ENCODE peak calls at places on chromosome 4, in ten cellular contexts. Y is breast epithelium, X is HCT116, I is prostate gland, K is stomach, G is HepG2, B is upper lobe of left lung, T is H1, D is sigmoid colon, O is spleen. Z is an unnamed sample.

GRCh38 chr4:102324725-102325124 is 20.6 kb downstream of the SLC39A8 start:
- DNase-seq in Y (no peak), X (no peak), I (no peak), K (no peak), G (no peak), B (no peak), T (no peak), D (no peak), O (no peak), Z (no peak)

GRCh38 chr4:186266699-186267467 is 894 bp downstream of the F11 start:
- DNase-seq in Y (no peak), X (no peak), I (no peak), K (no peak), G (peak), B (peak), T (no peak), D (no peak), O (no peak), Z (no peak)

GRCh38 chr4:73896416-73896815 is 27.2 kb downstream of the CXCL1 start:
- DNase-seq in Y (no peak), X (no peak), I (no peak), K (no peak), G (no peak), B (no peak), T (no peak), D (no peak), O (no peak), Z (no peak)

GRCh38 chr4:54090804-54091623 is 8.9 kb upstream of the GSX2 start:
- DNase-seq in Y (peak), X (no peak), I (peak), K (peak), G (peak), B (peak), T (no peak), D (no peak), O (no peak), Z (peak)

GRCh38 chr4:126748736-126749135 is 884.0 kb upstream of the INTU start:
- DNase-seq in Y (no peak), X (no peak), I (no peak), K (no peak), G (no peak), B (no peak), T (no peak), D (no peak), O (no peak), Z (no peak)

GRCh38 chr4:7195546-7196282 is 3.4 kb downstream of the SORCS2 start:
- DNase-seq in Y (no peak), X (no peak), I (no peak), K (no peak), G (no peak), B (no peak), T (no peak), D (peak), O (no peak), Z (no peak)

GRCh38 chr4:1594871-1595788 is 89.0 kb downstream of the FAM53A start:
- DNase-seq in Y (no peak), X (no peak), I (no peak), K (no peak), G (no peak), B (peak), T (no peak), D (peak), O (peak), Z (no peak)

GRCh38 chr4:20629180-20630115 is 70.8 kb upstream of the PACRGL start:
- DNase-seq in Y (no peak), X (no peak), I (no peak), K (no peak), G (no peak), B (no peak), T (no peak), D (no peak), O (no peak), Z (no peak)

GRCh38 chr4:41985151-41985550 is 3.6 kb downstream of the DCAF4L1 start:
- DNase-seq in Y (no peak), X (no peak), I (no peak), K (no peak), G (no peak), B (no peak), T (no peak), D (no peak), O (no peak), Z (no peak)

GRCh38 chr4:7687006-7687405 is 252.3 kb upstream of the PSAPL1 start:
- DNase-seq in Y (no peak), X (no peak), I (no peak), K (no peak), G (no peak), B (no peak), T (no peak), D (no peak), O (peak), Z (no peak)

GRCh38 chr4:16508968-16509367 is 282.7 kb upstream of the TAPT1 start:
- DNase-seq in Y (no peak), X (no peak), I (no peak), K (no peak), G (no peak), B (no peak), T (no peak), D (no peak), O (no peak), Z (no peak)

GRCh38 chr4:40196724-40197281 is at the start of gene RHOH:
- DNase-seq in Y (no peak), X (no peak), I (no peak), K (peak), G (no peak), B (no peak), T (no peak), D (no peak), O (peak), Z (peak)

GRCh38 chr4:52052475-52052780 is 1.3 kb downstream of the SPATA18 start:
- DNase-seq in Y (peak), X (no peak), I (peak), K (no peak), G (peak), B (no peak), T (no peak), D (no peak), O (no peak), Z (no peak)

GRCh38 chr4:158837527-158838141 is 68.8 kb downstream of the FNIP2 start:
- DNase-seq in Y (no peak), X (no peak), I (no peak), K (peak), G (no peak), B (no peak), T (no peak), D (no peak), O (no peak), Z (no peak)

GRCh38 chr4:176478076-176478475 is 158.3 kb downstream of the SPCS3 start:
- DNase-seq in Y (no peak), X (no peak), I (no peak), K (no peak), G (no peak), B (no peak), T (no peak), D (no peak), O (no peak), Z (no peak)

GRCh38 chr4:33171873-33172550 is 2451.8 kb downstream of the PCDH7 start:
- DNase-seq in Y (no peak), X (no peak), I (no peak), K (no peak), G (no peak), B (no peak), T (no peak), D (no peak), O (no peak), Z (no peak)

GRCh38 chr4:82247629-82248028 is 126.2 kb downstream of the HNRNPD start:
- DNase-seq in Y (no peak), X (no peak), I (no peak), K (no peak), G (no peak), B (no peak), T (no peak), D (no peak), O (no peak), Z (no peak)

GRCh38 chr4:86928400-86929255 is 6.2 kb upstream of the AFF1 start:
- DNase-seq in Y (no peak), X (no peak), I (no peak), K (no peak), G (no peak), B (no peak), T (no peak), D (no peak), O (no peak), Z (no peak)

GRCh38 chr4:53651142-53651720 is 59.9 kb upstream of the LNX1 start:
- DNase-seq in Y (peak), X (no peak), I (peak), K (peak), G (no peak), B (no peak), T (no peak), D (no peak), O (no peak), Z (peak)

GRCh38 chr4:7872264-7872771 is 67.3 kb downstream of the AFAP1 start:
- DNase-seq in Y (no peak), X (no peak), I (peak), K (no peak), G (no peak), B (no peak), T (no peak), D (peak), O (no peak), Z (no peak)

GRCh38 chr4:141002323-141002805 is 130.9 kb downstream of the RNF150 start:
- DNase-seq in Y (no peak), X (no peak), I (no peak), K (no peak), G (no peak), B (no peak), T (no peak), D (peak), O (no peak), Z (no peak)

GRCh38 chr4:72387959-72388358 is 181.1 kb downstream of the ADAMTS3 start:
- DNase-seq in Y (no peak), X (no peak), I (no peak), K (no peak), G (no peak), B (no peak), T (no peak), D (no peak), O (no peak), Z (no peak)

GRCh38 chr4:793941-794621 is 31.8 kb downstream of the CPLX1 start:
- DNase-seq in Y (no peak), X (no peak), I (no peak), K (no peak), G (no peak), B (no peak), T (no peak), D (no peak), O (no peak), Z (no peak)

GRCh38 chr4:110787781-110788180 is 164.9 kb upstream of the PITX2 start:
- DNase-seq in Y (no peak), X (no peak), I (no peak), K (no peak), G (no peak), B (no peak), T (no peak), D (no peak), O (no peak), Z (no peak)

GRCh38 chr4:56930638-56931037 is 22.9 kb downstream of the REST start:
- DNase-seq in Y (no peak), X (no peak), I (no peak), K (no peak), G (no peak), B (no peak), T (no peak), D (no peak), O (peak), Z (no peak)

GRCh38 chr4:120158860-120159259 is 92.2 kb upstream of the MAD2L1 start:
- DNase-seq in Y (no peak), X (no peak), I (no peak), K (no peak), G (no peak), B (no peak), T (no peak), D (no peak), O (no peak), Z (no peak)

GRCh38 chr4:105191621-105192210 is 45.0 kb downstream of the TET2 start:
- DNase-seq in Y (no peak), X (no peak), I (no peak), K (no peak), G (no peak), B (no peak), T (no peak), D (no peak), O (no peak), Z (no peak)

GRCh38 chr4:90127706-90128345 is 632 bp downstream of the CCSER1 start:
- DNase-seq in Y (no peak), X (no peak), I (peak), K (peak), G (no peak), B (peak), T (no peak), D (peak), O (peak), Z (no peak)

GRCh38 chr4:972651-973424 is 531 bp downstream of the DGKQ start:
- DNase-seq in Y (no peak), X (no peak), I (no peak), K (peak), G (no peak), B (peak), T (no peak), D (no peak), O (peak), Z (peak)

GRCh38 chr4:45453258-45453841 is 670.5 kb downstream of the GABRG1 start:
- DNase-seq in Y (no peak), X (no peak), I (no peak), K (no peak), G (peak), B (no peak), T (no peak), D (no peak), O (no peak), Z (no peak)

GRCh38 chr4:158996669-158997074 is 106.2 kb upstream of the RAPGEF2 start:
- DNase-seq in Y (no peak), X (peak), I (no peak), K (no peak), G (no peak), B (no peak), T (no peak), D (no peak), O (no peak), Z (no peak)

GRCh38 chr4:8044244-8044643 is 104.6 kb upstream of the AFAP1 start:
- DNase-seq in Y (no peak), X (no peak), I (no peak), K (no peak), G (no peak), B (no peak), T (no peak), D (no peak), O (no peak), Z (no peak)

GRCh38 chr4:148061139-148061476 is 329.2 kb downstream of the ARHGAP10 start:
- DNase-seq in Y (no peak), X (no peak), I (no peak), K (no peak), G (no peak), B (no peak), T (no peak), D (no peak), O (no peak), Z (no peak)

DNA sequence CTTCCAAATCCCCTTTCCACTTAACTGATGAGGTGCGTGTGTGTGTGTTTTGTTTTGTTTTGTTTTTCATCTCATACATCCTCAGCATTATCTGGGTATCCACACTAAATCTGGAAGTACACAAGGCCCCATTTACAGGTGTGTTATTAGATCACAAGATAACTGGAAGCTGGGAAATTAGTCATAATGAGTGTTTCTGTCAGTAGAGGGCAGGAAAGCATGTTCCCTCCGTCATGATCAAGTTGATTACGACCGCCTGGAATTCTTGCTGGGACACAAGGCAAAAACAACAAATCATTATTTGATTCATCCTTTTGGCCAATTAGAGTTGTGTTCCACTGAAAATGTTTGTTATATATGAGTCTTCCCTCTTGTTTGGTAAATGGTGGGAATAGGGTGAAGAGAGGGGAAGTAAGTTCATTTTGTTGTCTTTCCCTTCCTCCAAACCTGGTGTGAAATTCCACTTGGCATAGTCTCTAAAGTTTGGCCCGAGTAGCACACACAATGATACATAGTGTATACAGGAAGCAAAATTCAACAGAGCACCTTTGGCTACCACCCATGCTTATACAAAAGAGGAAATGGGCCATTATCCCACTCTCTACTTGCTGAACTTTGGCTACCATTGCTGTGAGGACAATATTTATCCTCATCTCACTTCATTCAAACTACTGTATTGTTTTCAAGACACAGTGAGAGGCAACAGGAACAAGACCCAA is 33.3 kb upstream of the TLL1 start:
- DNase-seq in Y (no peak), X (no peak), I (no peak), K (no peak), G (no peak), B (no peak), T (no peak), D (no peak), O (no peak), Z (no peak)
- TF ChIP-seq POLR2AphosphoS5 in Y (no peak), X (no peak), I (no peak), K (no peak), G (no peak), B (peak), T (no peak), D (no peak), O (no peak), Z (no peak)

DNA sequence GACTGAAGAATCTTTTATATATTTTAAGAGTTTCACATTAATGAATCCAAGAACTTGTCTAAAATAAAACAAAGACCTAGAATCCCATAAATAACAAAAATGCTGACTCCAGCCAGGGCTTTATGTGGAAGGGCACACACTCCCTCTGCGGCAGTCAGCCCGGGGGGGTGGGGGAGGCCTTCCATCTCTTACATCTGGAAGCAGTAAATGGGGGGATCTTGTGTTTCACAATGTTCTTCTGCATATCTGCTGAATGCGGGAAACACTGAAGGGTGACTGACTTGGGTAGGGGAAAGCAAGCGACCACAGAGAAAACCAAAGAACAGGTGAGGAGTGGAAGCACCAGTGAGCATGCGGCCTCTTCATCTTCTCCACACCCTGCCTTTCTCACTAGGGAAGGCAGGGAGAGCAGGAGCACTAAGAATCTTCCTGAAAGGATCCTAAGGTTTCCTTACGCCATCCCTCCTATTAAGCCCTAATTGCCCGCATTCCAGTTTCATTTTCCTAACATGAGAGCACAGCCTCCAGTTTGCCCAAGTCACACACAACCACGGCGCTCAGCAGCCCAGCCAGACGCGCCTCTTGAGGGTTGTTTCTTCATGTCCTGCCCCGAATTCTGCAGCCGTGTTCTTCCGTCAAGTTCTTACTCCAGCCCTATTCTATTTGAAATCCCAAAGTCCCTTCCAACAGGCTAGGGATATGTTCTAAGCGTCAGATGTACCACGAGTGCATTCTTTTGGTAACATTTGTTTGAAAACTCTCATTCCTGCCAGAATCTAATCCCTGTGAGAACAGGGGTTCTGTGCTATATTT is 23.4 kb downstream of the ACSL1 start:
- DNase-seq in Y (no peak), X (no peak), I (no peak), K (no peak), G (no peak), B (no peak), T (no peak), D (no peak), O (peak), Z (no peak)
- H3K4me3 ChIP-seq in Y (no peak), X (no peak), I (no peak), K (no peak), G (no peak), B (peak), T (no peak), D (no peak), O (no peak), Z (no peak)

DNA sequence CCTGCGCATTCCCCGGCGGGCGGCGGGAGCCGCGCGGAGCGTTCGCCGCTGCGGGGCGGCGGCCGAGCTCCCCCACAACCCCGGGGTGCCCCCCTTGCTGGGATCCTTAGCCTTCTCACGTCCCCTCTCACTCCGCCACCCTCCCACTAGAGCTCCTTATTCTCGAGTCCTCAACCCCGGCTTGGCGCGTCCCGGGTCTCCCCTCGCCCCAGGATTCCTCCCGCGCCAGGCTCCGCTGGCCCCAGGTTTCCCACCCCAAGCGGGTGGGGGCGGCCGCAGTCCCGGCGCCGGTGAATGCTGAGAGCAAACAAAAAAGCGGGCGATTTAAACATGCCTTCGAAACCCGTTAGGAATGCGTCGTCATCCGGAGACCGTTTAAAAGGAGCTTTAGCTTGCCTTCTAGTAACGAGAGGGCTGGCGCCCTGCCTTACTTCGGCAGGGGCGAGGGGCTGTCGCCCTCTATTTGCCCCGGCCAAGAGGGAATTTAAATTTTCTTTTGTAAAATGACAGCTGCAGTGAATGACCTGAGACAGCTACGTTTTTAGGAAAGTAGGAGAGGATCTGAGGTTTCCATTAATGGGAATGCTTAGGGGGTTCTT is 3.0 kb downstream of the JADE1 start:
- DNase-seq in Y (no peak), X (peak), I (peak), K (peak), G (peak), B (no peak), T (no peak), D (peak), O (no peak), Z (no peak)
- TF ChIP-seq POLR2A in Y (no peak), X (no peak), I (no peak), K (no peak), G (no peak), B (no peak), T (peak), D (no peak), O (no peak), Z (no peak)

DNA sequence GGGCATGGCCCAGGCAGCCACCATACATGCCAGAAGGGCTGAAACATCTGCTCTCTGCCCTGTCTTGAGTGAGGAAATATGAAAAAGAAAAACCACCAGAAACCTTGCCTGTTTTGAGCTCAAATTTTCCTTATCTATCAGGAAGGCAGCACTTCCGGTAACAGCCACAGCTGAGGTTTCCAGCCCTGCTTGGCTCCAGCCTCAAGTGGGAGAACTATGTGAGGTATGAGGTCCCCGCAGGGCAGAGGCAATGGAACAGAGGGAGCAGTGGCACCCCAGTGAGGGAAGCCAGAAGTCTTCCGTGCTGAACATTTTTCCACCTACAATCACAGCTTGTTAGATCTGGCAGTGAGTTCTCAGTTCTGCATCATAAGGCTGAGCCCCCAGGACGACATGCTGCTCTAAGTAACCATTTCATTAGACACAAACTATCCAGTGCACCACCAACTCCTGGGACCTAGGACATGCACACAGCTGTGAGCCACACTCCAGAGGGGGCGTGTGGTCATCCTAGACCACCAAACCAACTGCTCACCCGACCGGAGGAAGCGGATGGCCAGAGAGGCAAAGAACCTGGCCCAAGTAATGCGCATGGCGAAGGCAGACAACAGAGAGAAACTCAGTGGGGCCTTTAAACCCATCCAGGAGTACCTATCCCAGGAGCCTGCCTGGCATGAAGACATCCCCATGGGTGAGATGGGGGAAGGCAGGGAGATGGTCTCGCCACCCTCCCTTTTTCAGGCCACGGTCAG is 22.6 kb downstream of the WDR1 start:
- DNase-seq in Y (peak), X (no peak), I (no peak), K (no peak), G (no peak), B (no peak), T (no peak), D (no peak), O (no peak), Z (no peak)
- TF ChIP-seq POLR2AphosphoS5 in Y (peak), X (no peak), I (peak), K (no peak), G (no peak), B (peak), T (peak), D (peak), O (peak), Z (peak)

GRCh38 chr4:2846172-2846571 is 2.5 kb downstream of the ADD1 start:
- DNase-seq in Y (no peak), X (no peak), I (no peak), K (no peak), G (no peak), B (no peak), T (no peak), D (no peak), O (no peak), Z (no peak)
- H3K4me3 ChIP-seq in Y (no peak), X (no peak), I (no peak), K (no peak), G (peak), B (no peak), T (no peak), D (no peak), O (no peak), Z (no peak)